ENCODE peak calls at places on chromosomes 4 and X, in four cellular contexts. M is hepatocyte, K is upper lobe of right lung, N is GM13977. H is an unnamed sample.

GRCh38 chr4:83490876-83491450 is 6.1 kb upstream of the ABRAXAS1 start:
- DNase-seq in M (peak), K (no peak), N (peak), H (no peak)

GRCh38 chr4:80535551-80535950 is 200.0 kb downstream of the CFAP299 start:
- DNase-seq in M (no peak), K (no peak), N (no peak), H (no peak)

GRCh38 chr4:1380368-1381151 is 25.7 kb downstream of the NKX1-1 start:
- DNase-seq in M (no peak), K (peak), N (no peak), H (peak)

GRCh38 chrX:147476008-147476407 is 435.7 kb upstream of the FMR1 start:
- DNase-seq in M (peak), K (no peak), N (no peak), H (no peak)

GRCh38 chr4:3313139-3313538 is 20.3 kb downstream of the RGS12 start:
- DNase-seq in M (no peak), K (peak), N (no peak), H (no peak)

GRCh38 chr4:86927843-86928395 is 6.9 kb upstream of the AFF1 start:
- DNase-seq in M (peak), K (no peak), N (no peak), H (no peak)

GRCh38 chrX:24294619-24295018 is 19.2 kb downstream of the SUPT20HL2 start:
- DNase-seq in M (peak), K (no peak), N (no peak), H (no peak)

GRCh38 chrX:36927712-36928111 is 80.5 kb upstream of the FAM47C start:
- DNase-seq in M (no peak), K (no peak), N (no peak), H (no peak)

GRCh38 chrX:119721487-119721886 is 28.5 kb upstream of the SEPTIN6 start:
- DNase-seq in M (no peak), K (no peak), N (no peak), H (no peak)

GRCh38 chr4:244471-244870 is 60.8 kb downstream of the ZNF732 start:
- DNase-seq in M (peak), K (no peak), N (peak), H (no peak)

GRCh38 chr4:177246636-177247584 is 62.8 kb upstream of the NEIL3 start:
- DNase-seq in M (no peak), K (no peak), N (no peak), H (no peak)

GRCh38 chrX:110561036-110561435 is 202.4 kb downstream of the RTL9 start:
- DNase-seq in M (no peak), K (no peak), N (no peak), H (no peak)

GRCh38 chr4:81404294-81404693 is 67.4 kb downstream of the RASGEF1B start:
- DNase-seq in M (no peak), K (no peak), N (no peak), H (no peak)

GRCh38 chr4:85228264-85228663 is 246.7 kb upstream of the ARHGAP24 start:
- DNase-seq in M (no peak), K (no peak), N (no peak), H (no peak)
- TF ChIP-seq CTCF in M (no peak), K (no peak), N (no peak), H (no peak)

DNA sequence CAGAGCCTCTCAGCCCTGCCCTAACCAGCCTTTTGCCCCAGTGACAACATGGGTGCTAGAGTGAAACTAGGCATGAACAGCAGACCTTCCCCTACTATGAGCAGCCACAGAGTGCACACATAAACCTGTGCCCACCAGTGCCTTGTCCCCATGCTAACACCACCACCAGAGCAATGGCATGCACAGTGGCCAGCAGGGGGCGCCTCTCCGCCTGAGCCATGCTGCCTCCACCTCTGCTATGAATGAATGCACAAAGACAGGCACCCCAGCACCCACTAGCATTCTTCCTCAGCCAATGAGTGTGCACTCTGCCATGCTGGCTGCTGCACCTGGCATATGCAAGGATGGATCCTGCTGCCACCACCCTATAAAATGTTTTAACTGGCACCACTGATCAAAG is 286.9 kb upstream of the FGF16 start:
- DNase-seq in M (no peak), K (peak), N (no peak), H (no peak)
- TF ChIP-seq CTCF in M (no peak), K (peak), N (peak), H (peak)

GRCh38 chr4:61505773-61506640 is 305.9 kb downstream of the ADGRL3 start:
- DNase-seq in M (no peak), K (no peak), N (no peak), H (no peak)

GRCh38 chr4:61501812-61502211 is 301.7 kb downstream of the ADGRL3 start:
- DNase-seq in M (no peak), K (no peak), N (no peak), H (no peak)

DNA sequence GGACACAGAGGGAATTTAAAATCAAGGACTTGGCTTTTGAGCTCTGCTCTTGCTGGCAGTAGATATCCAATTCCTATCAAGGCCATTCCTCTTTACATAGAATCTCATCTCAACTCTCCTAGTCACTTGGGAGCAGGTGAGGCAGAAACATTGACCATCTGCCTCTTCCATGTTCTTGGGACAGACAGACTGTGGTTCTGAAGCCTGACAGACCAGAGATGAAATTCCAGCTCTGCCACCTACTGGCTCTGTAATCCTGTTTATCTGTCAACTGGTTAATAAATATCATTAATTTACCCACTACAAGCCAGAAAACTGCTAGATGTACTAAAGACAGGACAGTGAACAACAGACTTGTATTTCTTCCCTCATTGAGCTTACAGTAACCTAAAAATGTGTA is 300.8 kb downstream of the ADGRL3 start:
- DNase-seq in M (no peak), K (no peak), N (no peak), H (no peak)
- TF ChIP-seq CTCF in M (peak), K (no peak), N (no peak), H (peak)

DNA sequence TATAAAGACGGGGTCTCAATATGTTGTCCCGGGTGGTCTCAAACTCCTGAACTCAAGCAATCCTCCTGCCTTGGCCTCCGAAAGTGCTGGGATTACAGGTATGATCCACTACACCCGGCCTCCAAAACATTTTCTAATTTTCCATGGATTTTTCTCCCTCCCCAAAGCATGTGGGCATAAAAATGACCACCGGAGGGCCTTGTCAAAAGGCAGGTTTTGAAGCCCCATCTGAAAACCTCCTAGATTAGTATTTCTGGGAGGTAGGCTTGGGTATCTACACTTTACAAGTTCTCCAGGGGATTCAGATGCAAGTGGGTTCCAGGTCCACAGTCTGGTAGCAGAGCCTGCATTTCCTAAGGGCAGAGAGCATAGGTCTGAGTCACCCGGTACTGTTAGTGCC is 1.4 kb upstream of the GPR173 start:
- DNase-seq in M (no peak), K (no peak), N (no peak), H (no peak)
- TF ChIP-seq CTCF in M (no peak), K (no peak), N (peak), H (peak)

H was measured in chondrocyte.